ENCODE peak calls at places on chromosome 13, in eight cellular contexts. D, Q, S, L, X, N, B and J are unnamed samples.

GRCh38 chr13:50162001-50162400 is 146.8 kb downstream of the KCNRG start:
- DNase-seq in N (no peak), Q (peak), S (no peak), L (no peak), B (no peak), X (no peak), D (no peak), J (no peak)

GRCh38 chr13:33490461-33491327 is 205.1 kb upstream of the STARD13 start:
- DNase-seq in B (no peak), Q (no peak), D (no peak), N (no peak), X (no peak), S (no peak), L (no peak), J (peak)

GRCh38 chr13:113939129-113939904 is 34.6 kb downstream of the C13orf46 start:
- DNase-seq in S (no peak), X (no peak), D (no peak), L (no peak), N (no peak), B (peak), Q (no peak), J (no peak)

GRCh38 chr13:108961542-108962125 is 332.2 kb downstream of the MYO16 start:
- DNase-seq in L (no peak), D (peak), N (peak), S (peak), X (peak), B (no peak), Q (peak), J (no peak)

GRCh38 chr13:107642841-107643240 is 572.5 kb downstream of the LIG4 start:
- DNase-seq in S (no peak), L (no peak), N (no peak), D (no peak), Q (no peak), X (no peak), B (no peak), J (no peak)

GRCh38 chr13:79917628-79918027 is 423.3 kb downstream of the SPRY2 start:
- DNase-seq in S (no peak), Q (no peak), N (no peak), L (no peak), B (no peak), X (no peak), D (no peak), J (no peak)

GRCh38 chr13:34300559-34300958 is 482.6 kb downstream of the RFC3 start:
- DNase-seq in Q (no peak), S (no peak), B (no peak), D (peak), L (no peak), N (no peak), X (no peak), J (no peak)

GRCh38 chr13:100666124-100666523 is 8.5 kb downstream of the TMTC4 start:
- DNase-seq in B (no peak), X (no peak), D (no peak), N (peak), Q (no peak), L (peak), S (no peak), J (no peak)

GRCh38 chr13:110254151-110254679 is 52.7 kb downstream of the COL4A1 start:
- DNase-seq in D (no peak), N (no peak), Q (no peak), B (no peak), L (no peak), S (no peak), X (no peak), J (no peak)

GRCh38 chr13:110108348-110109139 is 198.4 kb downstream of the COL4A1 start:
- DNase-seq in B (peak), D (peak), Q (peak), N (peak), X (peak), S (peak), L (peak), J (peak)

GRCh38 chr13:47897411-47898050 is 103.5 kb downstream of the SUCLA2 start:
- DNase-seq in X (no peak), D (no peak), Q (peak), N (peak), B (no peak), L (no peak), S (no peak), J (peak)

GRCh38 chr13:65670014-65670625 is 1560.0 kb downstream of the PCDH9 start:
- DNase-seq in L (no peak), D (no peak), B (no peak), N (no peak), Q (no peak), X (no peak), S (no peak), J (no peak)

GRCh38 chr13:80783926-80784325 is 443.0 kb upstream of the SPRY2 start:
- DNase-seq in X (no peak), Q (no peak), D (no peak), L (no peak), B (no peak), N (peak), S (no peak), J (no peak)

GRCh38 chr13:48410199-48410598 is 2.7 kb downstream of the LPAR6 start:
- DNase-seq in S (no peak), L (no peak), X (no peak), D (no peak), N (no peak), B (no peak), Q (no peak), J (no peak)

GRCh38 chr13:50127017-50127725 is 111.9 kb downstream of the KCNRG start:
- DNase-seq in N (no peak), S (peak), X (peak), B (peak), Q (no peak), L (peak), D (no peak), J (no peak)

GRCh38 chr13:26965976-26966375 is 205.4 kb upstream of the GPR12 start:
- DNase-seq in L (peak), Q (no peak), B (peak), X (no peak), N (peak), S (no peak), D (no peak), J (peak)

GRCh38 chr13:70014337-70014736 is 93.3 kb upstream of the ATXN8OS start:
- DNase-seq in S (no peak), X (no peak), D (no peak), N (no peak), L (no peak), B (no peak), Q (no peak), J (no peak)

GRCh38 chr13:53921473-53921872 is 892.9 kb downstream of the OLFM4 start:
- DNase-seq in Q (no peak), L (no peak), S (no peak), X (no peak), B (no peak), N (no peak), D (no peak), J (peak)

GRCh38 chr13:49821216-49821820 is 28.8 kb upstream of the KPNA3 start:
- DNase-seq in L (no peak), B (no peak), D (peak), N (no peak), Q (no peak), X (no peak), S (no peak), J (no peak)

GRCh38 chr13:100610399-100611347 is 22.1 kb upstream of the GGACT start:
- DNase-seq in D (no peak), N (no peak), S (no peak), L (no peak), B (no peak), X (no peak), Q (no peak), J (no peak)

GRCh38 chr13:95880346-95880745 is 172.9 kb downstream of the UGGT2 start:
- DNase-seq in X (no peak), B (no peak), Q (no peak), S (no peak), D (no peak), N (no peak), L (no peak), J (no peak)

GRCh38 chr13:101303512-101303911 is 112.8 kb downstream of the NALCN start:
- DNase-seq in X (no peak), B (no peak), D (no peak), L (no peak), N (no peak), Q (no peak), S (no peak), J (peak)

GRCh38 chr13:101977475-101977874 is 424.4 kb downstream of the FGF14 start:
- DNase-seq in N (no peak), Q (no peak), L (no peak), S (no peak), D (no peak), B (no peak), X (no peak), J (no peak)

GRCh38 chr13:65959305-65959704 is 1270.8 kb downstream of the PCDH9 start:
- DNase-seq in S (no peak), Q (no peak), B (no peak), X (no peak), N (no peak), D (no peak), L (no peak), J (no peak)

GRCh38 chr13:109684836-109685602 is 101.4 kb downstream of the IRS2 start:
- DNase-seq in X (peak), B (no peak), N (no peak), D (no peak), L (peak), S (peak), Q (no peak), J (no peak)

GRCh38 chr13:24630851-24631341 is 49.3 kb upstream of the ATP12A start:
- DNase-seq in B (no peak), D (no peak), S (peak), L (no peak), X (peak), Q (no peak), N (peak), J (no peak)

GRCh38 chr13:83485101-83485500 is 397.2 kb downstream of the SLITRK1 start:
- DNase-seq in D (no peak), B (no peak), X (no peak), L (no peak), Q (no peak), S (no peak), N (no peak), J (no peak)

GRCh38 chr13:25069911-25070310 is 26.0 kb upstream of the PABPC3 start:
- DNase-seq in S (no peak), D (no peak), X (no peak), B (no peak), L (no peak), Q (no peak), N (no peak), J (no peak)

GRCh38 chr13:38223093-38223492 is 126.6 kb upstream of the UFM1 start:
- DNase-seq in L (no peak), X (no peak), B (no peak), Q (peak), N (peak), S (peak), D (no peak), J (no peak)

GRCh38 chr13:42720116-42720857 is 61.1 kb upstream of the FAM216B start:
- DNase-seq in N (peak), D (peak), S (no peak), X (peak), L (peak), B (peak), Q (peak), J (no peak)

GRCh38 chr13:26785845-26786630 is 25.5 kb upstream of the GPR12 start:
- DNase-seq in X (peak), L (no peak), S (no peak), D (no peak), N (no peak), Q (no peak), B (no peak), J (peak)

GRCh38 chr13:20702945-20703784 is at the start of gene IL17D:
- DNase-seq in B (no peak), D (no peak), L (no peak), X (no peak), Q (peak), N (no peak), S (peak), J (no peak)

GRCh38 chr13:49733181-49733951 is 42.1 kb upstream of the EBPL start:
- DNase-seq in S (no peak), L (no peak), B (no peak), X (no peak), N (no peak), Q (peak), D (no peak), J (no peak)

GRCh38 chr13:112443191-112444000 is 67.2 kb downstream of the SPACA7 start:
- DNase-seq in L (no peak), S (peak), Q (peak), B (no peak), X (no peak), N (no peak), D (no peak), J (no peak)

GRCh38 chr13:33940898-33941297 is 122.9 kb downstream of the RFC3 start:
- DNase-seq in X (no peak), L (no peak), D (peak), Q (no peak), B (no peak), N (no peak), S (no peak), J (no peak)

GRCh38 chr13:45422731-45423130 is 4.6 kb upstream of the SLC25A30 start:
- DNase-seq in L (no peak), N (no peak), X (no peak), S (no peak), Q (no peak), D (no peak), B (no peak), J (no peak)

GRCh38 chr13:111387026-111387871 is 66.8 kb downstream of the TEX29 start:
- DNase-seq in B (no peak), X (peak), Q (no peak), N (no peak), L (no peak), D (no peak), S (no peak), J (no peak)

GRCh38 chr13:55160911-55161310 is 1979.8 kb upstream of the PRR20A start:
- DNase-seq in Q (no peak), N (no peak), L (no peak), B (no peak), X (no peak), D (no peak), S (peak), J (no peak)

DNA sequence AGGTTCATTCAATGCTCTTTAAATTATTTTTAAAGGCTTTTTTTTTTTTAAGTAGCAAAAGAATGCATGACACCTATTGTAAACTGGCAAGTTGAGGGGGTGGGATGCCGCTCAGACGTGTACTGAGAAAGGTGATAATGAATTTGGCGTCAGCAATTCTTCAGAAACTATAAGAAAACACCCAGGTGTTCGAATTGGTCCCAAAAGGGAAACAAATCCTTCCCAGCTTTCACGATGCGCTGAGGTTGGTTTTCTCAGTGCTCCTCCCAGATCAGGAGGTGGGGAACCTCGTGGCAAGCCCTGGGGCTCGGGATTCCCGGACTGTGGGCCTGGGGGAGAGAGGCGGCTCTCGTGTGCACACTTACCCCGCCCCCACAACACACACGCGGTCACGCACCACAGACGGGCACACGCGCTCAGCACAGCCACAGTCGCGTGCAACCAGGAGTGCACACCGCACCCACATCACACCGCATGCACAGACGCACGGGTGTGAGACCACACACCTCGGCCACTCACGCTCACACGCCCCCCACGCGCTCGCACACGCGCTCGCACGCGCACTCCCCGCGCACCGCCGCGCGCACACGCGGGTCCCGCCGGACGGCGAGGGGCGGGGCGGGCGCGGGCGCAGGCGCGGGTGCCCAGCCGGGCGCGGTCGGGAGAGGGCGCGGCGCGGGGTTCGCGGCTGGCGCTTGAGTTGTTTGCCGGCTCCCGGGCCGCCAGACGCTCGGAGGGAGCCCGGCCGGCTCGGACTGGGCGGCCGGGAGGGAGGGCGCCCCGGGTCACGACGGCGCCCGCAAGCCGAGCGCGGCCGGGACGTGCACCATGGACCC is at the start of gene FAM124A:
- DNase-seq in X (peak), S (peak), N (no peak), D (peak), L (peak), Q (peak), B (peak), J (peak)
- H3K4me3 ChIP-seq in X (peak), S (peak), N (peak), D (peak), L (peak), Q (peak), B (peak), J (peak)

GRCh38 chr13:39417131-39417530 is 185.9 kb downstream of the LHFPL6 start:
- DNase-seq in D (no peak), L (no peak), N (no peak), X (no peak), B (no peak), Q (peak), S (peak), J (no peak)
- TF ChIP-seq CTCF in D (no peak), L (no peak), N (peak), X (no peak), B (no peak), Q (peak), S (peak), J (peak)

GRCh38 chr13:51814071-51814470 is 10.1 kb upstream of the DHRS12 start:
- DNase-seq in D (no peak), B (no peak), Q (no peak), X (no peak), S (no peak), N (no peak), L (no peak), J (no peak)

GRCh38 chr13:51816604-51817254 is 12.8 kb upstream of the DHRS12 start:
- DNase-seq in L (no peak), Q (no peak), D (peak), N (no peak), X (no peak), B (no peak), S (no peak), J (no peak)

GRCh38 chr13:51815848-51816247 is 11.9 kb upstream of the DHRS12 start:
- DNase-seq in N (no peak), B (no peak), L (no peak), D (no peak), Q (no peak), S (no peak), X (no peak), J (no peak)

GRCh38 chr13:51817717-51818116 is 13.8 kb upstream of the DHRS12 start:
- DNase-seq in B (no peak), S (no peak), L (no peak), X (no peak), D (no peak), N (no peak), Q (no peak), J (no peak)

DNA sequence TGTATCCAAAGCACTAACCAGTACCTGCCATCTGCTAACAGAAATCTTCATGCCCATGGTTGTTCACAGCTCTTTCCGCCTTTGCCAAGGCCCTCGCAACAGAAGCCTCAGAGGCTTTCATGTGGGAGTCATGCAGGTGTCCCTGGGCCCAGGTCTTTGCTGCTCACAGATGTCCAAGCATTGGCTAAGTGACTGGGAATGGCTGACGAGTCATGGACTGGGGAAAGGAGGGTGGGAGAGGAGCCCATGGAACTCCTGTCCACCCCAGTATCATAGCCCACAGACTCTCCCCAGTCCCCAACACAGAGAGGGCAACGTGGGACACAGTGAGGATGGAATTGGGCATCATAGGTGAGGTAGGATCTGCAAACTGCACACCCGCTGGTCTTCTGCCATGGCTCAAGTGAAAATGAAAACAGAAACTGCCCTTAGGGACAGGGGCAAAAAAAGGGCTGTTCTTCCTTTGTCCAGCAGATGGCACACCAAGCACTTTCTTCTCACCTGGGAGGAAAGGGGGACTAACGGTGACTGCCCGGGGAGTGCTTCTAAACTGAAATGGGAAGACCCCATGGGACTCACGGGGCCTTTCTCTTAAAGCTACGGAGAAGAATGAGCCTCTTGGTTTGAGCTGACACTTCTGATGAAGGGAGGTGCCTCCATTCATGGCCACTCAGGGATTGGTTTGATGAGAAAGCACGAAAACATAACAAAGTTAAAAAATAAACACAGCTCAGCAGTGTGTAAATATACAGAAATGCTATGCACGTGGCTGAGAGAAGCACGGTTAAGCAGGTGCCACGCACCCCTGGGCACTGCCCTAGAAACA is 11.1 kb upstream of the DHRS12 start:
- DNase-seq in Q (peak), X (peak), S (peak), N (peak), D (peak), L (no peak), B (peak), J (peak)
- H3K4me3 ChIP-seq in Q (no peak), X (no peak), S (no peak), N (no peak), D (peak), L (no peak), B (no peak), J (peak)

DNA sequence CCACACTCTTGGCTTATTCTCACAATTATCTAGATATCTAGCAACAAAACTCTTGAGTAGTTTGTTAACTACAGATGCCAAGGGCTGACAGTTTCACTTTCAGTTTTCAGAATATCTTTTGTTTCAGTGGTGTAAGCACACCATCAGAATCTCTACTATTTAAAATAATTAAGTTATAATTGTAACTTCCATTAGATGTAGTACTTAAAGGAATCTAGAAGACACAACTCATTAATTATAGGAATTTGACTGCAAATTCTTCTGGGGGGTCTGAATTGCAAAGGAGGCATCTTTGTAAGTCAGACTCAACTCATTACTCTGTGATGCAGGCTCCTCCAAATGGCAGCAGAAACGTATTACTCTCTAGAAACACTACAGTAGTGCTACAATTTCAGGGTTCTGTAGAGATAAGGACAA is 44.9 kb upstream of the USPL1 start:
- DNase-seq in X (no peak), L (no peak), N (no peak), D (peak), Q (no peak), S (peak), B (no peak), J (no peak)
- TF ChIP-seq CTCF in X (peak), L (no peak), N (peak), D (peak), Q (no peak), S (peak), B (peak), J (peak)

GRCh38 chr13:99301913-99302636 is 5.1 kb downstream of the GPR183 start:
- DNase-seq in N (no peak), D (no peak), L (no peak), Q (no peak), X (peak), B (no peak), S (no peak), J (no peak)
- H3K4me3 ChIP-seq in N (no peak), D (no peak), L (no peak), Q (no peak), X (no peak), B (no peak), S (no peak), J (no peak)

DNA sequence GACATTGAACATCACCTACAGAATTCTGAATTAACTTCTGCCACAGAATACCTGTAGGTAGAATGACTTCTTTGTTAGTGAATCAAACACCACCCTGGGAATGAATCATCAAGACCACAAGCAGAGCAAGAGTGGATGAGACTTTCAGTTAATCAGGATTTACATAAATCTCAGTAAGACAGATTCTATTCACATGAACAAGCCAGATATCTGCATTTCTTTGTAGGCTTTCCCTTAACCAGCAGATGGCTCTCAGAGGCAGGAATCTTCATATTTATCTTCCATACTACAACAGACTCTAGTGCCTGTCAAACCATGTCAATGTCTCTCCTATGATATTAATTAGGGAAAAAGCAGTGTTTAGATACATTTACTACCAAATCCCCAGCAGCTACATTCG is 412.1 kb downstream of the KLF12 start:
- DNase-seq in S (no peak), B (no peak), D (peak), L (no peak), Q (peak), N (peak), X (no peak), J (no peak)
- TF ChIP-seq CTCF in S (peak), B (no peak), D (peak), L (no peak), Q (peak), N (peak), X (no peak), J (peak)